ENCODE peak calls at places on chromosomes 2 and 18, in seven cellular contexts. A, W, Y, C, H, X and O are unnamed samples.

GRCh38 chr2:5691659-5692529 is at the start of gene SOX11:
- DNase-seq in H (no peak), A (no peak), Y (peak; percentile 95), C (peak; percentile 99), W (no peak), X (peak; percentile 70), O (no peak)

GRCh38 chr2:222960126-222960525 is 91.9 kb upstream of the KCNE4 start:
- DNase-seq in C (no peak), W (no peak), H (no peak), Y (peak; percentile 76), A (no peak), X (no peak), O (no peak)

GRCh38 chr2:73822276-73822675 is 6.5 kb upstream of the STAMBP start:
- DNase-seq in A (no peak), Y (no peak), H (no peak), X (no peak), C (no peak), W (no peak), O (no peak)

GRCh38 chr2:165161510-165161909 is 42.3 kb downstream of the SCN3A start:
- DNase-seq in A (peak; percentile 55), X (no peak), H (no peak), W (no peak), C (no peak), Y (peak; percentile 61), O (no peak)

GRCh38 chr18:10353791-10354190 is 100.6 kb upstream of the APCDD1 start:
- DNase-seq in W (peak; percentile 55), Y (peak; percentile 95), C (no peak), A (peak; percentile 13), H (no peak), X (no peak), O (no peak)

GRCh38 chr18:32469190-32469611 is 1.5 kb downstream of the GAREM1 start:
- DNase-seq in X (peak; percentile 14), H (no peak), W (no peak), C (peak; percentile 62), A (peak; percentile 23), Y (peak; percentile 36), O (peak; percentile 15)

GRCh38 chr18:79798346-79798998 is 734 bp downstream of the KCNG2 start:
- DNase-seq in H (no peak), X (no peak), Y (no peak), C (no peak), A (no peak), W (no peak), O (no peak)

GRCh38 chr2:36570416-36570815 is 27.6 kb downstream of the FEZ2 start:
- DNase-seq in H (no peak), X (no peak), Y (peak; percentile 68), W (no peak), A (peak; percentile 46), C (no peak), O (no peak)

GRCh38 chr18:67475673-67476072 is 40.8 kb downstream of the DSEL start:
- DNase-seq in C (no peak), X (no peak), Y (peak; percentile 57), H (no peak), W (no peak), A (no peak), O (no peak)

GRCh38 chr2:101305492-101306123 is 2.9 kb downstream of the RNF149 start:
- DNase-seq in W (no peak), X (no peak), A (peak; percentile 61), C (no peak), H (no peak), Y (peak; percentile 74), O (no peak)

GRCh38 chr2:106575955-106576354 is 88.8 kb downstream of the CD8B2 start:
- DNase-seq in X (peak; percentile 86), H (no peak), A (no peak), Y (peak; percentile 56), C (peak; percentile 57), W (no peak), O (peak; percentile 77)

GRCh38 chr2:64860321-64860751 is 128.9 kb upstream of the SLC1A4 start:
- DNase-seq in H (no peak), C (no peak), W (no peak), X (no peak), Y (no peak), A (no peak), O (no peak)
- H3K4me3 ChIP-seq in H (no peak overlapping the region), C (no peak overlapping the region), W (no peak overlapping the region), X (no peak overlapping the region), Y (no peak overlapping the region), A (no peak overlapping the region), O (no peak overlapping the region)

GRCh38 chr2:207681431-207681830 is 30.0 kb upstream of the CCNYL1 start:
- DNase-seq in A (no peak), C (no peak), H (no peak), Y (no peak), X (no peak), W (no peak), O (no peak)

GRCh38 chr2:207674266-207674774 is 37.1 kb upstream of the CCNYL1 start:
- DNase-seq in W (no peak), H (no peak), C (no peak), X (no peak), Y (no peak), A (no peak), O (no peak)

GRCh38 chr2:207673431-207673830 is 38.0 kb upstream of the CCNYL1 start:
- DNase-seq in A (no peak), H (no peak), W (no peak), X (no peak), Y (no peak), C (no peak), O (no peak)

GRCh38 chr2:207674826-207675225 is 36.6 kb upstream of the CCNYL1 start:
- DNase-seq in X (no peak), Y (no peak), W (no peak), C (no peak), H (no peak), A (no peak), O (no peak)

GRCh38 chr2:207676827-207677354 is 34.5 kb upstream of the CCNYL1 start:
- DNase-seq in A (peak; percentile 80), C (no peak), X (peak; percentile 70), W (no peak), H (no peak), Y (peak; percentile 91), O (no peak)
- H3K4me3 ChIP-seq in A (peak overlapping the region; percentile 20), C (no peak overlapping the region), X (no peak overlapping the region), W (no peak overlapping the region), H (no peak overlapping the region), Y (no peak overlapping the region), O (no peak overlapping the region)

GRCh38 chr2:37982147-37982582 is 57.1 kb downstream of the RMDN2 start:
- DNase-seq in X (no peak), A (peak; percentile 79), H (peak; percentile 68), C (peak; percentile 73), W (no peak), Y (peak; percentile 58), O (peak; percentile 78)
- H3K4me3 ChIP-seq in X (no peak overlapping the region), A (no peak overlapping the region), H (no peak overlapping the region), C (peak overlapping the region; percentile 16), W (no peak overlapping the region), Y (no peak overlapping the region), O (peak overlapping the region; percentile 13)

GRCh38 chr2:230715201-230715600 is 2.6 kb downstream of the CAB39 start:
- DNase-seq in C (no peak), X (no peak), Y (peak; percentile 52), H (no peak), W (no peak), A (no peak), O (no peak)
- H3K4me3 ChIP-seq in C (no peak overlapping the region), X (no peak overlapping the region), Y (no peak overlapping the region), H (no peak overlapping the region), W (no peak overlapping the region), A (peak overlapping the region; percentile 100), O (no peak overlapping the region)